ENCODE peak calls at places on chromosomes 11 and 22, in ten cellular contexts. S, W, X, Q, H, J, C, L, G and M are unnamed samples.

GRCh38 chr11:46895821-46896220 is 22.5 kb downstream of the LRP4 start:
- DNase-seq in X (no peak), C (peak; percentile 78), Q (no peak), S (no peak), H (no peak), L (no peak), G (no peak), W (peak; percentile 35), J (no peak), M (peak; percentile 72)

GRCh38 chr11:69186316-69187266 is 30.9 kb downstream of the SMIM38 start:
- DNase-seq in H (no peak), W (no peak), X (no peak), J (no peak), Q (no peak), S (no peak), G (no peak), C (no peak), L (no peak), M (no peak)

GRCh38 chr11:15289718-15290117 is 175.0 kb downstream of the INSC start:
- DNase-seq in Q (no peak), S (no peak), L (no peak), J (peak; percentile 10), W (no peak), C (no peak), G (no peak), H (no peak), X (no peak), M (no peak)

GRCh38 chr22:27331526-27332281 is 469.9 kb downstream of the MN1 start:
- DNase-seq in J (peak; percentile 67), C (peak; percentile 74), W (no peak), Q (no peak), G (no peak), X (no peak), S (no peak), L (no peak), H (no peak), M (no peak)

GRCh38 chr11:57438345-57439280 is 11.7 kb upstream of the SLC43A3 start:
- DNase-seq in Q (no peak), S (no peak), W (no peak), X (no peak), L (no peak), H (no peak), J (no peak), G (no peak), C (peak; percentile 70), M (no peak)

GRCh38 chr11:64009710-64010109 is 23.5 kb downstream of the OTUB1 start:
- DNase-seq in Q (no peak), X (no peak), C (no peak), L (no peak), J (no peak), S (no peak), W (no peak), G (no peak), H (no peak), M (no peak)

GRCh38 chr22:27885977-27886842 is 32.8 kb downstream of the PITPNB start:
- DNase-seq in J (no peak), X (peak; percentile 16), L (no peak), C (no peak), H (peak; percentile 62), W (no peak), Q (peak; percentile 13), G (peak; percentile 46), S (no peak), M (no peak)

GRCh38 chr22:19164425-19164824 is 14.1 kb downstream of the SLC25A1 start:
- DNase-seq in H (no peak), X (no peak), G (no peak), L (no peak), W (no peak), J (no peak), Q (no peak), C (no peak), S (no peak), M (no peak)

GRCh38 chr11:119975561-119976152 is 162.3 kb downstream of the TRIM29 start:
- DNase-seq in G (no peak), C (no peak), Q (no peak), S (peak; percentile 82), J (no peak), H (no peak), X (no peak), W (no peak), L (no peak), M (no peak)

GRCh38 chr22:20550851-20551744 is 43.7 kb downstream of the MED15 start:
- DNase-seq in S (peak; percentile 77), G (peak; percentile 32), H (no peak), C (no peak), J (no peak), Q (no peak), L (no peak), W (peak; percentile 49), X (peak; percentile 33), M (no peak)

GRCh38 chr22:38772624-38772873 is 16.8 kb upstream of the SUN2 start:
- DNase-seq in Q (no peak), S (no peak), H (no peak), X (no peak), L (no peak), C (no peak), W (no peak), J (no peak), G (no peak), M (no peak)

GRCh38 chr11:78420796-78421209 is 3.2 kb upstream of the GAB2 start:
- DNase-seq in G (peak; percentile 57), J (no peak), Q (no peak), L (no peak), S (no peak), C (peak; percentile 64), W (peak; percentile 54), H (no peak), X (no peak), M (no peak)

GRCh38 chr11:19853016-19853415 is 140.4 kb downstream of the NAV2 start:
- DNase-seq in S (no peak), J (no peak), Q (no peak), G (no peak), W (no peak), H (no peak), L (no peak), C (no peak), X (no peak), M (no peak)